ENCODE peak calls at places on chromosomes 2 and 18, in nine cellular contexts. S is T-helper 1 cell; R is sciatic nerve; A is NCI-H1436; Z is activated CD4-positive, alpha-beta T cell treated with anti-CD3 and anti-CD28 coated beads, Interleukin-2, amount 10 ng/mL, durations not matched to agents 7 days and 5 days; P is OCI-LY7; B is iris pigment epithelial cell; U is Caco-2; N is activated naive CD8-positive, alpha-beta T cell treated with anti-CD3 and anti-CD28 coated beads, Interleukin-2, amount 10 ng/mL, durations not matched to agents 7 days and 5 days. T is an unnamed sample.

GRCh38 chr18:4986677-4987076 is 210.4 kb downstream of the AKAIN1 start:
- DNase-seq in S (no peak), R (no peak), A (no peak), Z (no peak), P (no peak), B (no peak), U (no peak), N (no peak), T (no peak)

GRCh38 chr2:18428516-18428915 is 131.9 kb downstream of the RDH14 start:
- DNase-seq in S (no peak), R (no peak), A (no peak), Z (no peak), P (no peak), B (no peak), U (no peak), N (no peak), T (no peak)

GRCh38 chr2:43131051-43131889 is 95.1 kb downstream of the ZFP36L2 start:
- DNase-seq in S (peak; percentile 84), R (no peak), A (no peak), Z (peak; percentile 91), P (peak; percentile 93), B (peak; percentile 95), U (peak; percentile 59), N (peak; percentile 83), T (peak; percentile 57)

GRCh38 chr2:23803965-23804542 is 122.9 kb downstream of the ATAD2B start:
- DNase-seq in S (no peak), R (no peak), A (no peak), Z (no peak), P (peak; percentile 31), B (peak; percentile 72), U (peak; percentile 39), N (no peak), T (peak; percentile 41)

GRCh38 chr2:136156411-136156810 is 38.5 kb upstream of the CXCR4 start:
- DNase-seq in S (no peak), R (no peak), A (no peak), Z (no peak), P (peak; percentile 51), B (no peak), U (no peak), N (no peak), T (no peak)

GRCh38 chr2:24009367-24009679 is 562 bp upstream of the MFSD2B start:
- DNase-seq in S (no peak), R (no peak), A (no peak), Z (no peak), P (no peak), B (no peak), U (no peak), N (no peak), T (no peak)

GRCh38 chr2:173990970-173991819 is 26.0 kb upstream of the SP3 start:
- DNase-seq in S (no peak), R (peak; percentile 89), A (no peak), Z (no peak), P (peak; percentile 60), B (peak; percentile 63), U (no peak), N (no peak), T (peak; percentile 12)

GRCh38 chr2:74546004-74546403 is 7.7 kb downstream of the LOXL3 start:
- DNase-seq in S (no peak), R (no peak), A (no peak), Z (no peak), P (no peak), B (no peak), U (no peak), N (no peak), T (no peak)

GRCh38 chr2:98701230-98701629 is 29.7 kb downstream of the MGAT4A start:
- DNase-seq in S (no peak), R (no peak), A (no peak), Z (no peak), P (no peak), B (peak; percentile 5), U (no peak), N (no peak), T (no peak)

GRCh38 chr2:25197336-25198208 is 29.2 kb upstream of the POMC start:
- DNase-seq in S (no peak), R (no peak), A (no peak), Z (no peak), P (no peak), B (no peak), U (no peak), N (no peak), T (no peak)

GRCh38 chr2:9965119-9965822 is 13.8 kb downstream of the GRHL1 start:
- DNase-seq in S (peak; percentile 59), R (no peak), A (no peak), Z (no peak), P (no peak), B (no peak), U (no peak), N (no peak), T (no peak)

GRCh38 chr2:210895132-210895531 is 338.7 kb downstream of the CPS1 start:
- DNase-seq in S (no peak), R (no peak), A (no peak), Z (no peak), P (no peak), B (no peak), U (peak; percentile 2), N (no peak), T (no peak)

GRCh38 chr2:29808321-29808720 is 113.1 kb downstream of the ALK start:
- DNase-seq in S (no peak), R (no peak), A (no peak), Z (no peak), P (no peak), B (no peak), U (no peak), N (no peak), T (no peak)

GRCh38 chr2:99688699-99689098 is 198.9 kb upstream of the REV1 start:
- DNase-seq in S (no peak), R (no peak), A (no peak), Z (no peak), P (no peak), B (no peak), U (no peak), N (no peak), T (no peak)

GRCh38 chr18:27355308-27355707 is 170.2 kb upstream of the CHST9 start:
- DNase-seq in S (no peak), R (no peak), A (no peak), Z (no peak), P (no peak), B (no peak), U (no peak), N (no peak), T (no peak)

GRCh38 chr2:14492920-14493503 is 139.5 kb upstream of the LRATD1 start:
- DNase-seq in S (no peak), R (no peak), A (no peak), Z (no peak), P (no peak), B (peak; percentile 90), U (no peak), N (no peak), T (no peak)

GRCh38 chr2:9095690-9096089 is 92.2 kb upstream of the MBOAT2 start:
- DNase-seq in S (no peak), R (no peak), A (no peak), Z (no peak), P (no peak), B (peak; percentile 78), U (no peak), N (no peak), T (peak; percentile 31)

T was measured in head of caudate nucleus.